ENCODE peak calls at places on chromosomes 1 and 21, in six cellular contexts. J is neural progenitor cell, R is activated B cell treated with CpG ODN at 0.5 μM for 24 hours, V is GM23338, B is astrocyte of the spinal cord, Q is cardiac fibroblast. M is an unnamed sample.

GRCh38 chr1:10659218-10659617 is 137.2 kb downstream of the CASZ1 start:
- DNase-seq in J (no peak), R (no peak), V (no peak), B (no peak), Q (no peak), M (no peak)

GRCh38 chr1:44212355-44213221 is 683 bp upstream of the DMAP1 start:
- DNase-seq in J (no peak), R (no peak), V (no peak), B (no peak), Q (no peak), M (no peak)

GRCh38 chr1:77250126-77250525 is 30.9 kb upstream of the PIGK start:
- DNase-seq in J (no peak), R (no peak), V (no peak), B (no peak), Q (no peak), M (no peak)

GRCh38 chr21:33871171-33871570 is 44.4 kb downstream of the ATP5PO start:
- DNase-seq in J (no peak), R (no peak), V (no peak), B (peak; percentile 19), Q (peak; percentile 19), M (peak; percentile 18)

GRCh38 chr1:23627065-23627464 is 64.5 kb upstream of the RPL11 start:
- DNase-seq in J (no peak), R (no peak), V (no peak), B (no peak), Q (no peak), M (no peak)

GRCh38 chr1:1302951-1303509 is 4.7 kb downstream of the ACAP3 start:
- DNase-seq in J (no peak), R (no peak), V (no peak), B (no peak), Q (no peak), M (no peak)

GRCh38 chr1:7325254-7325653 is 445.8 kb upstream of the VAMP3 start:
- DNase-seq in J (no peak), R (no peak), V (no peak), B (no peak), Q (no peak), M (no peak)

GRCh38 chr1:110557481-110557880 is 38.5 kb upstream of the KCNA10 start:
- DNase-seq in J (no peak), R (no peak), V (no peak), B (no peak), Q (no peak), M (no peak)

GRCh38 chr1:201605385-201605747 is 66.4 kb downstream of the NAV1 start:
- DNase-seq in J (no peak), R (no peak), V (no peak), B (no peak), Q (no peak), M (no peak)

DNA sequence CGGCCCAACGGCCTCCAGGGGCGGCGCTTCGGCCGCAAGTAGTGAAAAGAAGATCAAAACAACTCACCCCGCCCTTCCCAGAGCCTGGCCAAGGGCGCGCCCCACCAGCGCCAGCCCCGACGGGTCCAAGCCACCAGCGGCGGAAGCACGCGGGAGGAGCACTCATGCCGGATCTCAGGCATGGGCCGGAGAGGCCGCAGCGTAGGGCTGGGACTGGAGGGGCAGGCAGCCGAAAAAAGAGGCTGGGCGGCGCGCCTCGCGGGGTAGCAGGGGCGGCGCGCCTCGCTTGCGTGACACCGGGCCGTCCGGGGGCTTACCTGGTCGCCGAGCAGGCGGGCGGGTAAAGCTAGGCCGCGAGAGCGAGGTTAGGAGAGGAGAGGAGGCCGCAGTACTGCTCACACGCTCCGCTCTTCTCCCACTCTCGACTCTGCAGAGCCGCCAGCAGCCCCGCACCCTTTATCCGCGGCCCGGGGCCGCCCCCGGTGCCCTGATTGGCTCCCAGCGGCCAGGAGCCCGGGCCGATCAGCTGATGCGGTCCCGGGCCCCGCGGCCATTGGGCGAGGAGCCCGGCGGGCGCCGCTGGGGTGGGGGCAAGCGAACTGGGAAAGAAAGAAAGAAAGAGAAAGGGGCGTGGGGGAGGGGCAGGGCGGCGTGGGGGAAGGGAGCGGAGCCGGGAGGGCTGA is at the start of gene GLUL:
- DNase-seq in J (peak; percentile 98), R (peak; percentile 63), V (peak; percentile 95), B (peak; percentile 95), Q (peak; percentile 96), M (peak; percentile 93)
- TF ChIP-seq CTCF in J (peak; percentile 27), R (no peak), V (no peak), B (peak; percentile 28), Q (peak; percentile 32), M (peak; percentile 16)

GRCh38 chr1:111813440-111814304 is 58.0 kb downstream of the DDX20 start:
- DNase-seq in J (peak; percentile 21), R (no peak), V (peak; percentile 21), B (no peak), Q (no peak), M (no peak)
- TF ChIP-seq CTCF in J (peak; percentile 31), R (no peak), V (peak; percentile 26), B (no peak), Q (no peak), M (no peak)

GRCh38 chr1:63000508-63000907 is 216.6 kb downstream of the ATG4C start:
- DNase-seq in J (peak; percentile 59), R (no peak), V (peak; percentile 9), B (no peak), Q (no peak), M (no peak)

GRCh38 chr1:63005812-63006211 is 221.9 kb downstream of the ATG4C start:
- DNase-seq in J (no peak), R (no peak), V (no peak), B (no peak), Q (no peak), M (no peak)

DNA sequence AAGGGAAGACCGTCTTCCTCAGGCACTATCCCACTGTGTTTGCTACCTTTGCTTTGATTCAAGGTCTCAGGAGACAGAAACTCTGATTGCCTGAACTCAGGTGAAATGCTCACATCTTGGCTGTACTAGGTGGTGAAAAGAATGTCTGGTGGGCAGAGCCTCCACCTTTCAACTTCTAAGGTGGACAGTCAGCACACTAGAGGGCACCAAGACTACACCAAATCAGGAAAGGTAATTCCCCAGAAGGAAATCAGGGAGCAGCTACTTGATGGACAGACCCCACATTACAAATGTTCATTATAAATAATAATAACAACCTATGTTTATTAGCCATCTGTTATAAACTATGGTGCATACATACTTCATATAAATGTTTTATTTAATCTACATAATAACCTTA is 220.9 kb downstream of the ATG4C start:
- DNase-seq in J (peak; percentile 53), R (no peak), V (peak; percentile 61), B (peak; percentile 18), Q (peak; percentile 25), M (peak; percentile 29)
- TF ChIP-seq CTCF in J (peak; percentile 61), R (no peak), V (peak; percentile 55), B (peak; percentile 55), Q (peak; percentile 26), M (peak; percentile 34)

GRCh38 chr1:207051615-207051943 is 571 bp upstream of the YOD1 start:
- DNase-seq in J (no peak), R (no peak), V (no peak), B (no peak), Q (no peak), M (no peak)

GRCh38 chr1:207054476-207054875 is 1.4 kb downstream of the PFKFB2 start:
- DNase-seq in J (no peak), R (no peak), V (no peak), B (no peak), Q (no peak), M (no peak)

GRCh38 chr1:207050428-207050767 is 610 bp downstream of the YOD1 start:
- DNase-seq in J (peak; percentile 72), R (no peak), V (peak; percentile 65), B (no peak), Q (no peak), M (no peak)

GRCh38 chr1:207050768-207051614 is at the start of gene YOD1:
- DNase-seq in J (peak; percentile 95), R (peak; percentile 74), V (peak; percentile 97), B (peak; percentile 93), Q (peak; percentile 94), M (peak; percentile 95)

GRCh38 chr1:207052736-207053545 is at the start of gene PFKFB2:
- DNase-seq in J (peak; percentile 99), R (peak; percentile 94), V (peak; percentile 100), B (peak; percentile 94), Q (peak; percentile 97), M (peak; percentile 96)
- TF ChIP-seq CTCF in J (peak; percentile 6), R (no peak), V (no peak), B (no peak), Q (peak; percentile 0), M (no peak)

GRCh38 chr1:19461352-19461645 is 24.0 kb downstream of the CAPZB start:
- DNase-seq in J (no peak), R (no peak), V (peak; percentile 51), B (no peak), Q (no peak), M (no peak)

GRCh38 chr1:19458815-19459417 is 26.4 kb downstream of the CAPZB start:
- DNase-seq in J (no peak), R (no peak), V (no peak), B (no peak), Q (no peak), M (no peak)

GRCh38 chr1:19462781-19463180 is 22.6 kb downstream of the CAPZB start:
- DNase-seq in J (no peak), R (no peak), V (no peak), B (no peak), Q (no peak), M (no peak)

GRCh38 chr1:19463204-19463803 is 22.0 kb downstream of the CAPZB start:
- DNase-seq in J (no peak), R (no peak), V (no peak), B (no peak), Q (no peak), M (no peak)

GRCh38 chr1:19460535-19461351 is 24.6 kb downstream of the CAPZB start:
- DNase-seq in J (no peak), R (no peak), V (no peak), B (no peak), Q (no peak), M (no peak)
- TF ChIP-seq CTCF in J (no peak), R (no peak), V (no peak), B (no peak), Q (no peak), M (no peak)

GRCh38 chr21:32682696-32683474 is 44.9 kb downstream of the SYNJ1 start:
- DNase-seq in J (no peak), R (no peak), V (no peak), B (no peak), Q (no peak), M (no peak)
- TF ChIP-seq CTCF in J (no peak), R (no peak), V (no peak), B (no peak), Q (no peak), M (no peak)

DNA sequence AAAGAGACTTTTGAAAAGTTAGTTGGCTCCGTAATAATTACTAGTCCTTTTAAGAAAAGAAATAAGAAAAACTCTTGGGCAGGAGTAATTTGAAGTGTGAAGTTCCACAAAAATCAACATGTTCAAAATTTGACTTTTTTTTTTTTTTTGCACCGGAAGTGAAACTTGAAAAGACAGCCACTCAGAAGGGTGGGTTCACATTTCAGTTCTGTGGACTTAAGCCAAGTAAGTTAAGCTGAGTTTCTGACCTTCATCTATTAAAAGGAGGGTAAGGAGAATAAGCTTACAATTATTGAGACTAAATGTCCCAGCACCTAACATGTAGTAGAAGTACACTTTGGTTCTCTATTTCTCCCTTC is 11.0 kb downstream of the RO60 start:
- DNase-seq in J (no peak), R (no peak), V (no peak), B (peak; percentile 20), Q (peak; percentile 8), M (no peak)
- TF ChIP-seq CTCF in J (no peak), R (no peak), V (no peak), B (no peak), Q (no peak), M (no peak)

GRCh38 chr1:209769956-209770355 is 14.1 kb downstream of the TRAF3IP3 start:
- DNase-seq in J (no peak), R (no peak), V (no peak), B (peak; percentile 40), Q (peak; percentile 35), M (peak; percentile 36)
- TF ChIP-seq CTCF in J (no peak), R (no peak), V (no peak), B (no peak), Q (no peak), M (no peak)

GRCh38 chr1:203056516-203056915 is 29.3 kb downstream of the MYOG start:
- DNase-seq in J (no peak), R (no peak), V (peak; percentile 55), B (no peak), Q (no peak), M (no peak)
- TF ChIP-seq CTCF in J (peak; percentile 31), R (no peak), V (peak; percentile 61), B (peak; percentile 16), Q (peak; percentile 6), M (peak; percentile 2)

M was measured in fibroblast of pulmonary artery.